ENCODE peak calls at places on chromosome 15, in six cellular contexts. N is GM23338, M is pancreas, J is IMR-90, B is SJSA1, L is heart left ventricle. X is an unnamed sample.

GRCh38 chr15:83206387-83206970 is 1.1 kb downstream of the HDGFL3 start:
- DNase-seq in B (no peak), J (no peak), M (no peak), L (no peak), N (peak; percentile 35), X (no peak)

GRCh38 chr15:68231102-68231818 is 1.7 kb upstream of the CLN6 start:
- DNase-seq in M (no peak), L (no peak), B (no peak), N (no peak), J (no peak), X (no peak)

GRCh38 chr15:60751985-60752952 is 273.3 kb upstream of the ICE2 start:
- DNase-seq in B (peak; percentile 27), L (peak; percentile 56), J (peak; percentile 85), N (no peak), M (no peak), X (peak; percentile 47)

GRCh38 chr15:22888120-22888859 is 49.8 kb downstream of the NIPA2 start:
- DNase-seq in B (peak; percentile 77), J (peak; percentile 99), L (no peak), N (no peak), M (no peak), X (no peak)

GRCh38 chr15:60936186-60936585 is 292.9 kb downstream of the RORA start:
- DNase-seq in J (no peak), M (no peak), N (no peak), L (no peak), B (no peak), X (no peak)

GRCh38 chr15:74283366-74283765 is 47.2 kb downstream of the CCDC33 start:
- DNase-seq in N (no peak), M (no peak), L (no peak), J (no peak), B (no peak), X (no peak)

GRCh38 chr15:27481768-27482167 is 510.8 kb downstream of the GABRG3 start:
- DNase-seq in B (no peak), N (peak; percentile 73), M (no peak), J (no peak), L (no peak), X (no peak)

GRCh38 chr15:64864080-64864479 is 22.4 kb downstream of the PLEKHO2 start:
- DNase-seq in B (no peak), N (no peak), J (peak; percentile 38), L (no peak), M (no peak), X (no peak)

GRCh38 chr15:96342611-96343528 is 12.4 kb downstream of the NR2F2 start:
- DNase-seq in N (peak; percentile 44), J (no peak), L (no peak), B (no peak), M (no peak), X (no peak)

GRCh38 chr15:50051811-50052419 is 67.1 kb downstream of the ATP8B4 start:
- DNase-seq in J (peak; percentile 91), B (peak; percentile 58), L (peak; percentile 37), M (no peak), N (peak; percentile 79), X (no peak)

GRCh38 chr15:93943607-93944006 is 287.8 kb upstream of the MCTP2 start:
- DNase-seq in L (no peak), J (no peak), N (no peak), M (no peak), B (no peak), X (no peak)

GRCh38 chr15:57921371-57921770 is 144.1 kb downstream of the ALDH1A2 start:
- DNase-seq in J (no peak), N (no peak), B (no peak), M (no peak), L (no peak), X (no peak)

GRCh38 chr15:75835990-75836952 is 7.0 kb upstream of the UBE2Q2 start:
- DNase-seq in B (no peak), L (no peak), J (no peak), N (no peak), M (no peak), X (no peak)

GRCh38 chr15:49984436-49984835 is 134.6 kb downstream of the ATP8B4 start:
- DNase-seq in J (no peak), L (no peak), M (no peak), N (peak; percentile 8), B (no peak), X (no peak)

GRCh38 chr15:85316244-85316934 is 64.0 kb upstream of the AKAP13 start:
- DNase-seq in N (no peak), M (no peak), B (no peak), J (peak; percentile 53), L (no peak), X (no peak)

GRCh38 chr15:96398769-96399168 is 68.3 kb downstream of the NR2F2 start:
- DNase-seq in N (no peak), L (no peak), B (no peak), M (no peak), J (no peak), X (no peak)

GRCh38 chr15:59438891-59439290 is 905 bp downstream of the FAM81A start:
- DNase-seq in M (no peak), N (no peak), J (no peak), B (no peak), L (no peak), X (no peak)

GRCh38 chr15:100125627-100126231 is 216.0 kb downstream of the ADAMTS17 start:
- DNase-seq in N (no peak), B (no peak), L (peak; percentile 63), M (no peak), J (no peak), X (peak; percentile 53)

GRCh38 chr15:48385431-48385830 is 54.2 kb downstream of the DUT start:
- DNase-seq in M (no peak), J (peak; percentile 96), N (no peak), B (no peak), L (no peak), X (no peak)

GRCh38 chr15:91867581-91868026 is 14.1 kb downstream of the SLCO3A1 start:
- DNase-seq in B (no peak), M (no peak), L (peak; percentile 80), J (peak; percentile 87), N (peak; percentile 35), X (peak; percentile 73)

GRCh38 chr15:23860846-23861245 is 173.7 kb upstream of the NDN start:
- DNase-seq in N (no peak), M (no peak), J (no peak), L (no peak), B (no peak), X (no peak)

GRCh38 chr15:66631616-66632263 is 65.9 kb upstream of the LCTL start:
- DNase-seq in M (no peak), J (no peak), N (no peak), L (no peak), B (no peak), X (no peak)

GRCh38 chr15:66635006-66635405 is 67.0 kb upstream of the SMAD6 start:
- DNase-seq in B (no peak), N (no peak), L (no peak), M (no peak), J (no peak), X (no peak)

GRCh38 chr15:66634540-66634939 is 67.5 kb upstream of the SMAD6 start:
- DNase-seq in L (no peak), N (no peak), J (no peak), M (no peak), B (no peak), X (no peak)

GRCh38 chr15:66633851-66634250 is 68.1 kb upstream of the LCTL start:
- DNase-seq in B (no peak), L (no peak), M (no peak), N (no peak), J (no peak), X (no peak)

GRCh38 chr15:66633346-66633745 is 67.5 kb upstream of the LCTL start:
- DNase-seq in B (no peak), J (no peak), L (no peak), M (no peak), N (no peak), X (no peak)
- H3K27ac ChIP-seq in B (no peak overlapping the region), J (no peak overlapping the region), L (no peak overlapping the region), M (no peak overlapping the region), N (no peak overlapping the region), X (peak overlapping the region; percentile 19)

GRCh38 chr15:25070357-25070963 is 115.7 kb downstream of the SNRPN start:
- DNase-seq in B (no peak), L (no peak), J (no peak), N (no peak), M (no peak), X (no peak)
- H3K4me3 ChIP-seq in B (no peak overlapping the region), L (no peak overlapping the region), J (no peak overlapping the region), N (no peak overlapping the region), M (no peak overlapping the region), X (no peak overlapping the region)

GRCh38 chr15:51576451-51576850 is 46.1 kb downstream of the DMXL2 start:
- DNase-seq in L (no peak), N (no peak), M (no peak), J (no peak), B (no peak), X (no peak)
- H3K27ac ChIP-seq in L (no peak overlapping the region), N (no peak overlapping the region), M (no peak overlapping the region), J (peak overlapping the region; percentile 27), B (no peak overlapping the region), X (peak overlapping the region; percentile 28)

GRCh38 chr15:45588199-45588910 is 1.2 kb downstream of the BLOC1S6 start:
- DNase-seq in N (no peak), L (no peak), M (no peak), J (peak; percentile 41), B (peak; percentile 10), X (no peak)

GRCh38 chr15:45589296-45589695 is 2.1 kb downstream of the BLOC1S6 start:
- DNase-seq in N (no peak), B (no peak), L (no peak), M (no peak), J (peak; percentile 29), X (no peak)

GRCh38 chr15:45594835-45595530 is 7.8 kb downstream of the BLOC1S6 start:
- DNase-seq in N (no peak), B (no peak), J (no peak), M (no peak), L (no peak), X (no peak)

DNA sequence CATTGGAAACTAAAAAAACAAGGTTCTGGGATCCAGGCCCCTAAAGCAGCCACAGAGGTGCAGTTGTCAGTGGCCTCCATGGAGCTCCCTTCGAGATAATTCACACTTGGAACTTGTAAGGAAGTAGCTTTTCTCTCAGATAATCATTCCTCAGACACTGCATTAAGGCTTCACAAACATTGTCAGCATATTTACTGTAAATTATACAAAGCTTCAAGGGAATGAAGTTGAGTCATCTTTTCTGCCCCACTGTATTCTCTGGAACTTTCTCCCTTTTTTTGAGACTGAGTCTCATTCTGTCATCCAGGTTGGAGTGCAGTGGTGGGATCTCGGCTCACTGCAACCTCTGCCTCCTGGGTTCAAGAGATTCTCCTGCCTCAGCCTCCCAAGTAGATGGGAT is 7.1 kb downstream of the BLOC1S6 start:
- DNase-seq in L (no peak), M (no peak), N (no peak), J (peak; percentile 42), B (no peak), X (no peak)
- H3K4me3 ChIP-seq in L (no peak overlapping the region), M (no peak overlapping the region), N (no peak overlapping the region), J (no peak overlapping the region), B (no peak overlapping the region), X (no peak overlapping the region)